ENCODE peak calls at places on chromosomes 16 and 17, in four cellular contexts. One of them, this sample, is unnamed.

GRCh38 chr16:588639-588888 is 1.3 kb upstream of the RAB40C start:
- DNase-seq in Panc1: no peak
- DNase-seq in CD8-positive, alpha-beta T cell: peak
- DNase-seq in MCF 10A: peak
- DNase-seq in this sample: peak

GRCh38 chr17:77392376-77393273 is 251.9 kb downstream of the SEC14L1 start:
- DNase-seq in CD8-positive, alpha-beta T cell: no peak
- DNase-seq in Panc1: peak
- DNase-seq in MCF 10A: no peak
- DNase-seq in this sample: no peak

GRCh38 chr16:24989417-24989978 is 25.7 kb downstream of the ARHGAP17 start:
- DNase-seq in CD8-positive, alpha-beta T cell: no peak
- DNase-seq in MCF 10A: no peak
- DNase-seq in Panc1: no peak
- DNase-seq in this sample: no peak

GRCh38 chr16:50203681-50204080 is 50.6 kb downstream of the TENT4B start:
- DNase-seq in CD8-positive, alpha-beta T cell: no peak
- DNase-seq in Panc1: no peak
- DNase-seq in MCF 10A: no peak
- DNase-seq in this sample: no peak

GRCh38 chr17:72465191-72466024 is 344.6 kb downstream of the SOX9 start:
- DNase-seq in CD8-positive, alpha-beta T cell: no peak
- DNase-seq in Panc1: peak
- DNase-seq in MCF 10A: peak
- DNase-seq in this sample: no peak

GRCh38 chr17:17567631-17568030 is 23.9 kb downstream of the PEMT start:
- DNase-seq in MCF 10A: no peak
- DNase-seq in Panc1: no peak
- DNase-seq in CD8-positive, alpha-beta T cell: no peak
- DNase-seq in this sample: no peak

GRCh38 chr17:45809484-45809883 is 25.4 kb downstream of the CRHR1 start:
- DNase-seq in Panc1: no peak
- DNase-seq in CD8-positive, alpha-beta T cell: no peak
- DNase-seq in MCF 10A: no peak
- DNase-seq in this sample: no peak

GRCh38 chr16:25897677-25898076 is 205.9 kb downstream of the HS3ST4 start:
- DNase-seq in MCF 10A: no peak
- DNase-seq in Panc1: no peak
- DNase-seq in CD8-positive, alpha-beta T cell: no peak
- DNase-seq in this sample: no peak

GRCh38 chr17:75645501-75645888 is 12.3 kb downstream of the SMIM5 start:
- DNase-seq in CD8-positive, alpha-beta T cell: no peak
- DNase-seq in Panc1: no peak
- DNase-seq in MCF 10A: peak
- DNase-seq in this sample: no peak

GRCh38 chr16:102060-102855 is 24.2 kb downstream of the MPG start:
- DNase-seq in CD8-positive, alpha-beta T cell: no peak
- DNase-seq in MCF 10A: no peak
- DNase-seq in Panc1: no peak
- DNase-seq in this sample: no peak

GRCh38 chr16:49700222-49700927 is 155.5 kb downstream of the ZNF423 start:
- DNase-seq in MCF 10A: no peak
- DNase-seq in CD8-positive, alpha-beta T cell: no peak
- DNase-seq in Panc1: no peak
- DNase-seq in this sample: no peak

GRCh38 chr16:89538286-89538685 is 22.2 kb upstream of the RPL13 start:
- DNase-seq in Panc1: no peak
- DNase-seq in CD8-positive, alpha-beta T cell: no peak
- DNase-seq in MCF 10A: no peak
- DNase-seq in this sample: no peak

GRCh38 chr17:61862105-61862574 is 1.2 kb downstream of the BRIP1 start:
- DNase-seq in MCF 10A: peak
- DNase-seq in Panc1: no peak
- DNase-seq in CD8-positive, alpha-beta T cell: no peak
- DNase-seq in this sample: no peak

GRCh38 chr17:81207610-81208581 is 14.9 kb downstream of the CEP131 start:
- DNase-seq in Panc1: no peak
- DNase-seq in CD8-positive, alpha-beta T cell: no peak
- DNase-seq in MCF 10A: no peak
- DNase-seq in this sample: no peak

GRCh38 chr17:67891481-67892119 is 66.3 kb downstream of the BPTF start:
- DNase-seq in MCF 10A: peak
- DNase-seq in CD8-positive, alpha-beta T cell: no peak
- DNase-seq in Panc1: no peak
- DNase-seq in this sample: no peak

GRCh38 chr17:8537734-8538133 is 92.8 kb downstream of the MYH10 start:
- DNase-seq in MCF 10A: no peak
- DNase-seq in Panc1: no peak
- DNase-seq in CD8-positive, alpha-beta T cell: no peak
- DNase-seq in this sample: no peak

GRCh38 chr17:8532021-8532420 is 96.3 kb downstream of the NDEL1 start:
- DNase-seq in CD8-positive, alpha-beta T cell: no peak
- DNase-seq in MCF 10A: no peak
- DNase-seq in Panc1: no peak
- DNase-seq in this sample: no peak

GRCh38 chr17:8534498-8535188 is 95.9 kb downstream of the MYH10 start:
- DNase-seq in Panc1: no peak
- DNase-seq in CD8-positive, alpha-beta T cell: no peak
- DNase-seq in MCF 10A: no peak
- DNase-seq in this sample: no peak
- TF ChIP-seq CTCF in Panc1: no peak
- TF ChIP-seq CTCF in CD8-positive, alpha-beta T cell: no peak
- TF ChIP-seq CTCF in MCF 10A: no peak
- TF ChIP-seq CTCF in this sample: no peak

DNA sequence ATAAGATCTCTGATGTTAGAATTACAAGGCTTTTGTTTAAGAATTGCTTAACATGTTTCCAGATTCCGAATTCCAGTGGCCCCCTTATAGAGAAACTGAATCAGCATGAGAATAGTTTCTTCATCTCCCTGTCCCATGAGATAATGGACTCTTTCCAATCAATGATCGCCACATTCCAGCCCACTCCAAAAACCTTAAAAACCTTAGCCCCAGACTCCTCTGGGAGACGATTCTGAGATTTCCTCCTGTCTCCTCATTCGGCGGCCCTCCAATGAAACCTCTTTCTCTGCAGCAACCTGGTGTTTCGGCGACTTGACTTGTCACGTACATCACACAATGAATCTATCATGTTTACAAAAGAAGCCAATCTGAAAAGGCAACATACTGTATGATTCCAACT is 197.1 kb upstream of the PSMD7 start:
- DNase-seq in Panc1: no peak
- DNase-seq in CD8-positive, alpha-beta T cell: no peak
- DNase-seq in MCF 10A: no peak
- DNase-seq in this sample: no peak
- TF ChIP-seq CTCF in Panc1: no peak
- TF ChIP-seq CTCF in CD8-positive, alpha-beta T cell: no peak
- TF ChIP-seq CTCF in MCF 10A: no peak
- TF ChIP-seq CTCF in this sample: no peak

DNA sequence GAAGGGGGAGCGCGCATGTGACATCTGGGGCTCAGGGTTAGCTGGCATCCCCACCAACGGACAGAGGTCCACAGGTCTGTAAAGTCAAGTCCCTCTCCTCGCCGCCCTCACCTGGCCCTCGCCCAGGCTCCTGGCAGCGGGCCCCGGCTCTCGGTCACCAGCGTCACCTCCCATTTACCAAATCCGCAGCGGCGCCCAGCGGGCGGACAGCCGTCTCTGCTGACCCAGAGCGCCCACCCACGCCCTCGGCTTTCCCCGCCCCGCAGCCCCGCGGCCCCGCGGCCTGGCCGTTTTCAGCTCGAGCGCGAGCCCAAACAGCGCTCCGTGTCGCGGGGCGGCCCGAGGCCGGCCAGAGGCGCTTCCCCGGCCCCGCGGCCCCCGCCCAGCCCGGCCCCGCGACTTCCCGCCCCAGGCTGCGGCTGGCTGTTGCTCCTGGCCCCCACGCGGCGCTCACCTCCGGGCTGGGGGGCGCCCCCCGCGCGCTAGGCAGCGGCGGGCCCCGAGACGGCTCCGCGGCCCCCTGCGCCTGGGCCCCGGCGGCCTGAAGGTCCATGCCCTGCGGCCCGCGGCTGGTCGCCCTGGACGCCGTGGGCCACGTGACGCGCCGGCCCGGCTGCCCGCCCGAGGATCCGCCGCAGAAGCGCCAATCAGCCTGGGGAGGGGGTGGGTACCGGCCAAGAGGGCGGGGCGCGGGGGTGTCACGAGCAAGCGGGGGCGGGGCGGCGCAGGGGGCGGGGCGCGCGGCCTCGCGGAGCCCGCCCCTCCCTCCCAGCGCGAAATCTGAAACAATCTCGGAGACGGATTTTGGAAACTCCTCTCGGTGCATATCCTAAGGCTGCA is at the start of gene COPRS:
- DNase-seq in MCF 10A: peak
- DNase-seq in Panc1: peak
- DNase-seq in CD8-positive, alpha-beta T cell: peak
- DNase-seq in this sample: peak
- TF ChIP-seq CTCF in MCF 10A: no peak
- TF ChIP-seq CTCF in Panc1: no peak
- TF ChIP-seq CTCF in CD8-positive, alpha-beta T cell: no peak
- TF ChIP-seq CTCF in this sample: peak

GRCh38 chr16:16141141-16141540 is 82.2 kb downstream of the ABCC6 start:
- DNase-seq in CD8-positive, alpha-beta T cell: no peak
- DNase-seq in Panc1: no peak
- DNase-seq in MCF 10A: no peak
- DNase-seq in this sample: no peak

GRCh38 chr16:16141784-16142396 is 81.4 kb downstream of the ABCC6 start:
- DNase-seq in MCF 10A: no peak
- DNase-seq in CD8-positive, alpha-beta T cell: no peak
- DNase-seq in Panc1: no peak
- DNase-seq in this sample: no peak

GRCh38 chr16:16143941-16144340 is 79.4 kb downstream of the ABCC6 start:
- DNase-seq in Panc1: no peak
- DNase-seq in CD8-positive, alpha-beta T cell: no peak
- DNase-seq in MCF 10A: no peak
- DNase-seq in this sample: no peak

GRCh38 chr16:16144416-16144815 is 78.9 kb downstream of the ABCC6 start:
- DNase-seq in Panc1: no peak
- DNase-seq in CD8-positive, alpha-beta T cell: no peak
- DNase-seq in MCF 10A: peak
- DNase-seq in this sample: no peak

GRCh38 chr16:16143038-16143763 is 80.1 kb downstream of the ABCC6 start:
- DNase-seq in CD8-positive, alpha-beta T cell: no peak
- DNase-seq in MCF 10A: peak
- DNase-seq in Panc1: no peak
- DNase-seq in this sample: no peak
- TF ChIP-seq CTCF in CD8-positive, alpha-beta T cell: no peak
- TF ChIP-seq CTCF in MCF 10A: no peak
- TF ChIP-seq CTCF in Panc1: no peak
- TF ChIP-seq CTCF in this sample: peak

GRCh38 chr16:56426585-56426984 is 1.2 kb upstream of the AMFR start:
- DNase-seq in CD8-positive, alpha-beta T cell: no peak
- DNase-seq in MCF 10A: peak
- DNase-seq in Panc1: no peak
- DNase-seq in this sample: no peak

GRCh38 chr16:56423584-56424403 is 1.6 kb downstream of the AMFR start:
- DNase-seq in MCF 10A: no peak
- DNase-seq in CD8-positive, alpha-beta T cell: no peak
- DNase-seq in Panc1: no peak
- DNase-seq in this sample: no peak

GRCh38 chr16:56424404-56424765 is 960 bp downstream of the AMFR start:
- DNase-seq in CD8-positive, alpha-beta T cell: no peak
- DNase-seq in Panc1: no peak
- DNase-seq in MCF 10A: peak
- DNase-seq in this sample: no peak

GRCh38 chr16:56424791-56425438 is 430 bp downstream of the AMFR start:
- DNase-seq in Panc1: no peak
- DNase-seq in CD8-positive, alpha-beta T cell: peak
- DNase-seq in MCF 10A: peak
- DNase-seq in this sample: peak

GRCh38 chr16:56425439-56425832 is at the start of gene AMFR:
- DNase-seq in CD8-positive, alpha-beta T cell: peak
- DNase-seq in Panc1: no peak
- DNase-seq in MCF 10A: peak
- DNase-seq in this sample: peak
- TF ChIP-seq CTCF in CD8-positive, alpha-beta T cell: peak
- TF ChIP-seq CTCF in Panc1: peak
- TF ChIP-seq CTCF in MCF 10A: peak
- TF ChIP-seq CTCF in this sample: peak

DNA sequence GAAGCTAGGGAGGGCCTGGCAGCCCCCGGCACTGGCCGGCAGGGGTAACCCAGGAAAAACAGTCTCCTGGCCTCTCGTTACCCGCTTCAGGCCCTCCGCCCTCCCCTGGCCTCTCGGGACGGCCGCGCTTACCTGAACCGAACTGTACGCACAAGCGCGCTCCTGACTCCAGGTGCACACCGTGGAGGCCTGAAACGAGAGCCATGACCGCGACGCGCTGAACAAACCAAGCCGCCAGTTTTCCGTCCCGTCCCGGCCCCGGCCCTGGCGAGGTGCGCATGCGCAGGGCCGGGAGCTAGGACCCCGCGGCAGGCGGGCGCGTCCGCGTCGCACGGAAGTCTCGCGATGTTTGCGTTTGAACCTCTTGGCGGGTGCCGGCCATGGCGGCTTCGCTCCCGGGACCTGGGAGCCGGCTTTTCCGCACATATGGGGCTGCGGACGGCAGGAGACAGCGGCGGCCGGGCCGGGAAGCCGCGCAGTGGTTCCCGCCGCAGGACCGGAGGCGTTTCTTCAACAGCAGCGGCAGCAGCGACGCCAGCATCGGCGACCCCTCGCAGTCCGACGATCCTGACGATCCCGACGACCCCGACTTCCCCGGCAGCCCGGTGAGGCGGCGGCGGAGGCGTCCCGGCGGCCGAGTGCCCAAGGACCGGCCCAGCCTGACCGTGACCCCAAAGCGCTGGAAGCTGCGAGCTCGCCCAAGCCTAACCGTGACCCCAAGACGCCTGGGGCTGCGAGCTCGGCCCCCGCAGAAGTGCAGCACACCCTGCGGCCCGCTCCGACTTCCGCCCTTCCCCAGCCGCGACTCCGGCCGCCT is at the start of gene HASPIN:
- DNase-seq in CD8-positive, alpha-beta T cell: peak
- DNase-seq in Panc1: no peak
- DNase-seq in MCF 10A: peak
- DNase-seq in this sample: peak
- TF ChIP-seq CTCF in CD8-positive, alpha-beta T cell: no peak
- TF ChIP-seq CTCF in Panc1: no peak
- TF ChIP-seq CTCF in MCF 10A: no peak
- TF ChIP-seq CTCF in this sample: peak